ENCODE peak calls at places on chromosomes 3 and 15, in four cellular contexts. M, Z, P and G are unnamed samples.

GRCh38 chr15:29134239-29134638 is 135.4 kb downstream of the NSMCE3 start:
- DNase-seq in M (peak), Z (no peak), P (no peak), G (no peak)

GRCh38 chr3:127836004-127836882 is 13.9 kb upstream of the MGLL start:
- DNase-seq in M (no peak), Z (no peak), P (no peak), G (no peak)

GRCh38 chr15:88334436-88334835 is 77.9 kb upstream of the NTRK3 start:
- DNase-seq in M (no peak), Z (peak), P (no peak), G (peak)

GRCh38 chr3:184259878-184260570 is 1.3 kb downstream of the CAMK2N2 start:
- DNase-seq in M (peak), Z (peak), P (peak), G (peak)

GRCh38 chr15:68304611-68305337 is 27.2 kb downstream of the FEM1B start:
- DNase-seq in M (peak), Z (no peak), P (no peak), G (peak)

GRCh38 chr3:45204136-45204535 is 22.0 kb downstream of the TMEM158 start:
- DNase-seq in M (no peak), Z (peak), P (no peak), G (no peak)

GRCh38 chr15:95653361-95653805 is 677.1 kb upstream of the NR2F2 start:
- DNase-seq in M (no peak), Z (no peak), P (no peak), G (no peak)

GRCh38 chr15:88543065-88543776 is 3.3 kb downstream of the DET1 start:
- DNase-seq in M (no peak), Z (no peak), P (no peak), G (peak)

GRCh38 chr3:46406440-46406785 is 453 bp downstream of the CCR5AS start:
- DNase-seq in M (no peak), Z (no peak), P (no peak), G (no peak)

GRCh38 chr3:5093786-5094185 is 28.3 kb upstream of the ARL8B start:
- DNase-seq in M (no peak), Z (no peak), P (no peak), G (no peak)

GRCh38 chr15:51970132-51970817 is 1.3 kb downstream of the LEO1 start:
- DNase-seq in M (no peak), Z (no peak), P (no peak), G (no peak)

GRCh38 chr3:195442573-195443390 is at the start of gene ACAP2:
- DNase-seq in M (peak), Z (peak), P (peak), G (peak)

GRCh38 chr3:84223512-84223911 is 735.3 kb upstream of the CADM2 start:
- DNase-seq in M (no peak), Z (no peak), P (no peak), G (peak)

GRCh38 chr3:40780801-40781406 is 256.1 kb downstream of the ZNF621 start:
- DNase-seq in M (no peak), Z (no peak), P (peak), G (no peak)

GRCh38 chr15:62795171-62795570 is 247.4 kb upstream of the TPM1 start:
- DNase-seq in M (no peak), Z (no peak), P (no peak), G (no peak)

GRCh38 chr3:76753599-76753998 is 286.3 kb upstream of the ROBO2 start:
- DNase-seq in M (no peak), Z (no peak), P (no peak), G (peak)

GRCh38 chr3:191762323-191762960 is 301.5 kb downstream of the PYDC2 start:
- DNase-seq in M (no peak), Z (peak), P (no peak), G (peak)

GRCh38 chr3:127228866-127229265 is 35.9 kb downstream of the PRR23E start:
- DNase-seq in M (no peak), Z (no peak), P (no peak), G (no peak)

GRCh38 chr15:30023798-30024295 is 58.9 kb upstream of the GOLGA8J start:
- DNase-seq in M (no peak), Z (no peak), P (peak), G (no peak)

GRCh38 chr3:38411591-38411990 is 42.1 kb upstream of the ACVR2B start:
- DNase-seq in M (no peak), Z (no peak), P (no peak), G (no peak)

GRCh38 chr3:123289336-123290106 is 87.8 kb downstream of the SEC22A start:
- DNase-seq in M (no peak), Z (no peak), P (no peak), G (no peak)

GRCh38 chr3:50644556-50644955 is 27.6 kb downstream of the MAPKAPK3 start:
- DNase-seq in M (no peak), Z (no peak), P (no peak), G (no peak)

GRCh38 chr3:124260206-124260915 is 268.4 kb upstream of the ROPN1 start:
- DNase-seq in M (no peak), Z (peak), P (peak), G (peak)

GRCh38 chr3:54951405-54951804 is 23.5 kb upstream of the LRTM1 start:
- DNase-seq in M (no peak), Z (peak), P (peak), G (peak)